ENCODE peak calls at places on chromosome 16, in four cellular contexts. One of them, this sample, is unnamed.

GRCh38 chr16:11976850-11977205 is 294 bp downstream of the SNX29 start:
- DNase-seq in fibroblast of the aortic adventitia: no peak
- DNase-seq in psoas muscle: peak
- DNase-seq in lower lobe of right lung: no peak
- DNase-seq in this sample: no peak

GRCh38 chr16:79656537-79657115 is 56.1 kb upstream of the MAF start:
- DNase-seq in psoas muscle: no peak
- DNase-seq in lower lobe of right lung: no peak
- DNase-seq in fibroblast of the aortic adventitia: no peak
- DNase-seq in this sample: no peak

GRCh38 chr16:58046054-58046881 is 20.7 kb downstream of the MMP15 start:
- DNase-seq in psoas muscle: no peak
- DNase-seq in lower lobe of right lung: no peak
- DNase-seq in fibroblast of the aortic adventitia: no peak
- DNase-seq in this sample: no peak

GRCh38 chr16:822174-822908 is 21.8 kb upstream of the GNG13 start:
- DNase-seq in psoas muscle: no peak
- DNase-seq in lower lobe of right lung: no peak
- DNase-seq in fibroblast of the aortic adventitia: no peak
- DNase-seq in this sample: no peak

GRCh38 chr16:58418026-58418425 is 25.8 kb downstream of the GINS3 start:
- DNase-seq in fibroblast of the aortic adventitia: no peak
- DNase-seq in psoas muscle: no peak
- DNase-seq in lower lobe of right lung: no peak
- DNase-seq in this sample: no peak

GRCh38 chr16:21166561-21166961 is 8.1 kb downstream of the LDAF1 start:
- DNase-seq in lower lobe of right lung: no peak
- DNase-seq in fibroblast of the aortic adventitia: no peak
- DNase-seq in psoas muscle: no peak
- DNase-seq in this sample: no peak

GRCh38 chr16:54936086-54936978 is 5.7 kb downstream of the IRX5 start:
- DNase-seq in psoas muscle: no peak
- DNase-seq in fibroblast of the aortic adventitia: peak
- DNase-seq in lower lobe of right lung: no peak
- DNase-seq in this sample: no peak

GRCh38 chr16:15866451-15866850 is 9.6 kb upstream of the MYH11 start:
- DNase-seq in fibroblast of the aortic adventitia: peak
- DNase-seq in psoas muscle: no peak
- DNase-seq in lower lobe of right lung: no peak
- DNase-seq in this sample: no peak

GRCh38 chr16:565420-566330 is 1.1 kb upstream of the NHLRC4 start:
- DNase-seq in lower lobe of right lung: no peak
- DNase-seq in fibroblast of the aortic adventitia: no peak
- DNase-seq in psoas muscle: no peak
- DNase-seq in this sample: no peak

GRCh38 chr16:9677301-9677653 is 505.0 kb downstream of the GRIN2A start:
- DNase-seq in lower lobe of right lung: no peak
- DNase-seq in psoas muscle: no peak
- DNase-seq in fibroblast of the aortic adventitia: no peak
- DNase-seq in this sample: no peak

GRCh38 chr16:69286941-69287713 is 24.0 kb upstream of the VPS4A start:
- DNase-seq in psoas muscle: peak
- DNase-seq in fibroblast of the aortic adventitia: peak
- DNase-seq in lower lobe of right lung: peak
- DNase-seq in this sample: peak

GRCh38 chr16:4240624-4241023 is 1.3 kb downstream of the SRL start:
- DNase-seq in fibroblast of the aortic adventitia: no peak
- DNase-seq in psoas muscle: peak
- DNase-seq in lower lobe of right lung: no peak
- DNase-seq in this sample: no peak

GRCh38 chr16:66662445-66663194 is 33.9 kb downstream of the CMTM4 start:
- DNase-seq in psoas muscle: no peak
- DNase-seq in lower lobe of right lung: no peak
- DNase-seq in fibroblast of the aortic adventitia: peak
- DNase-seq in this sample: no peak

GRCh38 chr16:12535535-12536411 is 267.9 kb downstream of the CPPED1 start:
- DNase-seq in lower lobe of right lung: no peak
- DNase-seq in fibroblast of the aortic adventitia: no peak
- DNase-seq in psoas muscle: no peak
- DNase-seq in this sample: no peak

GRCh38 chr16:57744646-57744903 is 9.0 kb downstream of the KATNB1 start:
- DNase-seq in psoas muscle: no peak
- DNase-seq in fibroblast of the aortic adventitia: no peak
- DNase-seq in lower lobe of right lung: peak
- DNase-seq in this sample: no peak

GRCh38 chr16:47016700-47017133 is 43.2 kb upstream of the DNAJA2 start:
- DNase-seq in fibroblast of the aortic adventitia: no peak
- DNase-seq in psoas muscle: no peak
- DNase-seq in lower lobe of right lung: no peak
- DNase-seq in this sample: no peak

GRCh38 chr16:8614435-8615029 is 7.0 kb upstream of the METTL22 start:
- DNase-seq in psoas muscle: no peak
- DNase-seq in fibroblast of the aortic adventitia: no peak
- DNase-seq in lower lobe of right lung: no peak
- DNase-seq in this sample: no peak

GRCh38 chr16:50548659-50549560 is 714 bp downstream of the NKD1 start:
- DNase-seq in fibroblast of the aortic adventitia: no peak
- DNase-seq in psoas muscle: no peak
- DNase-seq in lower lobe of right lung: peak
- DNase-seq in this sample: no peak

GRCh38 chr16:8632675-8633182 is 11.2 kb downstream of the METTL22 start:
- DNase-seq in lower lobe of right lung: peak
- DNase-seq in psoas muscle: peak
- DNase-seq in fibroblast of the aortic adventitia: no peak
- DNase-seq in this sample: no peak

GRCh38 chr16:10895053-10895946 is 18.3 kb downstream of the CIITA start:
- DNase-seq in lower lobe of right lung: no peak
- DNase-seq in psoas muscle: peak
- DNase-seq in fibroblast of the aortic adventitia: peak
- DNase-seq in this sample: no peak

GRCh38 chr16:450800-451512 is 25.5 kb downstream of the RAB11FIP3 start:
- DNase-seq in lower lobe of right lung: no peak
- DNase-seq in fibroblast of the aortic adventitia: no peak
- DNase-seq in psoas muscle: no peak
- DNase-seq in this sample: no peak

GRCh38 chr16:54462151-54462651 is 175.6 kb upstream of the IRX3 start:
- DNase-seq in psoas muscle: no peak
- DNase-seq in lower lobe of right lung: no peak
- DNase-seq in fibroblast of the aortic adventitia: peak
- DNase-seq in this sample: no peak

GRCh38 chr16:49493836-49494235 is 120.2 kb downstream of the C16orf78 start:
- DNase-seq in fibroblast of the aortic adventitia: no peak
- DNase-seq in psoas muscle: no peak
- DNase-seq in lower lobe of right lung: peak
- DNase-seq in this sample: no peak

GRCh38 chr16:50196736-50197135 is 43.6 kb downstream of the TENT4B start:
- DNase-seq in lower lobe of right lung: no peak
- DNase-seq in fibroblast of the aortic adventitia: no peak
- DNase-seq in psoas muscle: no peak
- DNase-seq in this sample: no peak

GRCh38 chr16:68450741-68451140 is 2.4 kb upstream of the SMPD3 start:
- DNase-seq in fibroblast of the aortic adventitia: no peak
- DNase-seq in lower lobe of right lung: no peak
- DNase-seq in psoas muscle: no peak
- DNase-seq in this sample: no peak

GRCh38 chr16:620700-621525 is 9.9 kb upstream of the WFIKKN1 start:
- DNase-seq in lower lobe of right lung: no peak
- DNase-seq in psoas muscle: no peak
- DNase-seq in fibroblast of the aortic adventitia: peak
- DNase-seq in this sample: no peak

GRCh38 chr16:86199871-86200700 is 301.1 kb downstream of the IRF8 start:
- DNase-seq in psoas muscle: no peak
- DNase-seq in fibroblast of the aortic adventitia: no peak
- DNase-seq in lower lobe of right lung: no peak
- DNase-seq in this sample: no peak

GRCh38 chr16:14447783-14448182 is 182.3 kb downstream of the PARN start:
- DNase-seq in fibroblast of the aortic adventitia: no peak
- DNase-seq in psoas muscle: no peak
- DNase-seq in lower lobe of right lung: no peak
- DNase-seq in this sample: no peak

GRCh38 chr16:14448874-14449273 is 181.2 kb downstream of the PARN start:
- DNase-seq in psoas muscle: no peak
- DNase-seq in fibroblast of the aortic adventitia: no peak
- DNase-seq in lower lobe of right lung: no peak
- DNase-seq in this sample: no peak

GRCh38 chr16:14445935-14446715 is 183.9 kb downstream of the PARN start:
- DNase-seq in psoas muscle: no peak
- DNase-seq in fibroblast of the aortic adventitia: no peak
- DNase-seq in lower lobe of right lung: no peak
- DNase-seq in this sample: no peak

GRCh38 chr16:14449334-14449733 is 180.7 kb downstream of the PARN start:
- DNase-seq in lower lobe of right lung: no peak
- DNase-seq in psoas muscle: no peak
- DNase-seq in fibroblast of the aortic adventitia: no peak
- DNase-seq in this sample: no peak

DNA sequence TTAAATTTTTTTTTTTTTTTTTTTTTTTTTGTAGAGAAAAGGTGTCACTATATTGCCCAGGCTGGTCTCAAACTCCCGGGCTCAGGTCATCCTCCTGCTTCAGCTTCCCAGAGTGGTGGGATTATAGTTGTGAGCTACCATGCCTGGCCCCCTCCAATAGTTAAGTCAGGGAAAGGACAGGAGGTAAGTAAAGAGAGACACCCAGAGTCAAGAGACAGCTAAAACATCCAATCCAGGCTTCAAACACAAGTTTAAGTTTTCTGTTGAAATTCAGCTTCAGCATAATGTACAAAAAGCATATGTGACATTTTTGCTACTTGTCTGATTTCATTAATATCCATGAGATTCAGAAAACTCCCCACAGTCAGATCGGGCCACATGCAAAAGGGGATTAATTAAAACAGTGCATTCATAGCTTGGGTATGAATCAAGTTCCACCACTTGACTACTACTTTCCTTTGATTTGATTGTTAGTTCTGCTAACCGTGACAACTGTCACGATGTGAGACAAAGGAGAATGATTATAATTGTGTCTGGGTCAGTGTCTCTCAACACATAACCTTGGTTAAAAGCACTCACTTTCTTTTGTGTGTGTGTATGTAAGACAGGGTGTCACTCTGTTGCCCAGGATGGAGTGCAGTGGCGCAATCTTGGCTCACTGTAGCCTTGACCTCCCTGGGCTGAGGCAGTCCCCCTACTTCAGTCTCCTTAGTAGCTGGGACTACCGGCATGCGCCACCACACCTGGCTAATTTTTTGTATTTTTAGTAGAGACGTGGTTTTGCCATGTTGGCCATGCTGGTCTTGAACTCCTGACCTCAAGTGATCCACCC is 184.9 kb downstream of the PARN start:
- DNase-seq in psoas muscle: no peak
- DNase-seq in fibroblast of the aortic adventitia: no peak
- DNase-seq in lower lobe of right lung: no peak
- DNase-seq in this sample: no peak
- TF ChIP-seq CTCF in psoas muscle: no peak
- TF ChIP-seq CTCF in fibroblast of the aortic adventitia: no peak
- TF ChIP-seq CTCF in lower lobe of right lung: no peak
- TF ChIP-seq CTCF in this sample: no peak

GRCh38 chr16:30068333-30068732 is 2.8 kb downstream of the ALDOA start:
- DNase-seq in psoas muscle: no peak
- DNase-seq in lower lobe of right lung: no peak
- DNase-seq in fibroblast of the aortic adventitia: no peak
- DNase-seq in this sample: no peak

GRCh38 chr16:30067584-30067916 is 2.0 kb downstream of the ALDOA start:
- DNase-seq in fibroblast of the aortic adventitia: no peak
- DNase-seq in psoas muscle: no peak
- DNase-seq in lower lobe of right lung: no peak
- DNase-seq in this sample: no peak

GRCh38 chr16:30068750-30069574 is 3.4 kb downstream of the ALDOA start:
- DNase-seq in psoas muscle: no peak
- DNase-seq in lower lobe of right lung: no peak
- DNase-seq in fibroblast of the aortic adventitia: peak
- DNase-seq in this sample: no peak

GRCh38 chr16:30070490-30070889 is 4.9 kb downstream of the ALDOA start:
- DNase-seq in psoas muscle: no peak
- DNase-seq in lower lobe of right lung: no peak
- DNase-seq in fibroblast of the aortic adventitia: no peak
- DNase-seq in this sample: no peak

GRCh38 chr16:30069575-30070462 is 4.3 kb downstream of the ALDOA start:
- DNase-seq in psoas muscle: no peak
- DNase-seq in lower lobe of right lung: no peak
- DNase-seq in fibroblast of the aortic adventitia: no peak
- DNase-seq in this sample: no peak
- H3K4me3 ChIP-seq in psoas muscle: peak
- H3K4me3 ChIP-seq in lower lobe of right lung: no peak
- H3K4me3 ChIP-seq in fibroblast of the aortic adventitia: peak
- H3K4me3 ChIP-seq in this sample: peak

GRCh38 chr16:17347624-17348023 is 123.1 kb downstream of the XYLT1 start:
- DNase-seq in psoas muscle: no peak
- DNase-seq in fibroblast of the aortic adventitia: no peak
- DNase-seq in lower lobe of right lung: no peak
- DNase-seq in this sample: no peak

GRCh38 chr16:17348826-17349225 is 121.9 kb downstream of the XYLT1 start:
- DNase-seq in psoas muscle: no peak
- DNase-seq in fibroblast of the aortic adventitia: no peak
- DNase-seq in lower lobe of right lung: no peak
- DNase-seq in this sample: no peak

GRCh38 chr16:17346441-17346773 is 124.4 kb downstream of the XYLT1 start:
- DNase-seq in fibroblast of the aortic adventitia: no peak
- DNase-seq in lower lobe of right lung: no peak
- DNase-seq in psoas muscle: no peak
- DNase-seq in this sample: no peak

GRCh38 chr16:17348042-17348783 is 122.5 kb downstream of the XYLT1 start:
- DNase-seq in psoas muscle: no peak
- DNase-seq in lower lobe of right lung: no peak
- DNase-seq in fibroblast of the aortic adventitia: no peak
- DNase-seq in this sample: no peak

GRCh38 chr16:17346774-17347569 is 123.8 kb downstream of the XYLT1 start:
- DNase-seq in fibroblast of the aortic adventitia: no peak
- DNase-seq in psoas muscle: no peak
- DNase-seq in lower lobe of right lung: no peak
- DNase-seq in this sample: no peak
- TF ChIP-seq CTCF in fibroblast of the aortic adventitia: no peak
- TF ChIP-seq CTCF in psoas muscle: no peak
- TF ChIP-seq CTCF in lower lobe of right lung: no peak
- TF ChIP-seq CTCF in this sample: no peak

DNA sequence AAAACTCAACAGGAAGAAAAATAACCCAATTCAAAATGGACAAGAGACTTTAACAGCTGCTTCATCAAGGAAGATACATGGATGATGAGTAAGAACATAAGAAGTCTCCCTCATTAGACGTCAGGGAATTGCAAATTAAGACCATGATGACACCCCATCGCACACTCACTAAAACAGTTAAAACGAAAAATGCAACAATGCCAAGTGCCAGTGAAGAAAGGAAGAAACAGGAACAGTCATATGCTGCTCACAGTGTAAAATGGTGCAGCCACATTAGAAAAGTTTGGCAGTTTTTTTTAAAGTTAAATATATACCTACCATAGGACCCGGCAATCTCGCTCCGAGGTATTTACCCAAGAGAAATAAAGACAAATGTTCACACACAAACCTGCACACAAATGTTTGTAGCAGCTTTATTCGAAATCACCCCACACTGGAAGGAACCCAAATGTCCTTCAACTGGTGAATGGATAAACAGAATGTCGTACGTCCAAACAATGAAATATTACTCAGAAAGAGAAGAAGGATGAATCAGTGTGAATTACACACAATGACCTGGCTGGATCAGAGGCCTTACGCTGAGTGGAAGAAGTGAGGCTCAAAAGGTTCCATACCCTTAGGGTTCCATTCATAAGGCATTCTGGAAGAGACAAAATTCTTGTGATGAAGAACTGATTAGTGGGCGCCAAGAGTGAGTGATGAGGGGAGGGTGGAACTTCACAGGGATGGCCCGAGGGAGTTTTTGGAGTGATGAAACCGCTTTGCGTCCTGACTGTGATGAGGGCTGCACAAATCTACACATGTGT is 110.3 kb downstream of the C16orf95 start:
- DNase-seq in lower lobe of right lung: no peak
- DNase-seq in fibroblast of the aortic adventitia: peak
- DNase-seq in psoas muscle: no peak
- DNase-seq in this sample: no peak
- H3K4me3 ChIP-seq in lower lobe of right lung: no peak
- H3K4me3 ChIP-seq in fibroblast of the aortic adventitia: no peak
- H3K4me3 ChIP-seq in psoas muscle: no peak
- H3K4me3 ChIP-seq in this sample: peak